ENCODE peak calls at places on chromosomes 1 and 21, in ten cellular contexts. One of them, this sample, is unnamed.

GRCh38 chr1:201937624-201938212 is 8.6 kb downstream of the LMOD1 start:
- DNase-seq in HTR-8/SVneo: peak; percentile 67
- DNase-seq in NCI-H748 treated with DMSO at 0.1 percent for 48 hours: no peak
- DNase-seq in epithelial cell of esophagus: peak; percentile 61
- DNase-seq in amniotic stem cell: no peak
- DNase-seq in transverse colon: no peak
- DNase-seq in HAP-1: no peak
- DNase-seq in sigmoid colon: no peak
- DNase-seq in activated CD4-positive, CD25-positive, alpha-beta regulatory T cell treated with anti-CD3 and anti-CD28 coated beads, Interleukin-2, amount 50 U/mL, for 16 hours: no peak
- DNase-seq in ELF-1: no peak
- DNase-seq in this sample: no peak

GRCh38 chr1:112522621-112523020 is 13.9 kb downstream of the WNT2B start:
- DNase-seq in HTR-8/SVneo: peak; percentile 83
- DNase-seq in NCI-H748 treated with DMSO at 0.1 percent for 48 hours: no peak
- DNase-seq in epithelial cell of esophagus: peak; percentile 81
- DNase-seq in amniotic stem cell: peak; percentile 77
- DNase-seq in transverse colon: no peak
- DNase-seq in HAP-1: no peak
- DNase-seq in sigmoid colon: no peak
- DNase-seq in activated CD4-positive, CD25-positive, alpha-beta regulatory T cell treated with anti-CD3 and anti-CD28 coated beads, Interleukin-2, amount 50 U/mL, for 16 hours: no peak
- DNase-seq in ELF-1: peak; percentile 67
- DNase-seq in this sample: no peak

GRCh38 chr1:98103617-98104284 is 182.9 kb upstream of the DPYD start:
- DNase-seq in HTR-8/SVneo: no peak
- DNase-seq in NCI-H748 treated with DMSO at 0.1 percent for 48 hours: no peak
- DNase-seq in epithelial cell of esophagus: peak; percentile 2
- DNase-seq in amniotic stem cell: no peak
- DNase-seq in transverse colon: no peak
- DNase-seq in HAP-1: no peak
- DNase-seq in sigmoid colon: no peak
- DNase-seq in activated CD4-positive, CD25-positive, alpha-beta regulatory T cell treated with anti-CD3 and anti-CD28 coated beads, Interleukin-2, amount 50 U/mL, for 16 hours: no peak
- DNase-seq in ELF-1: no peak
- DNase-seq in this sample: no peak

GRCh38 chr1:169106921-169107672 is 607 bp downstream of the ATP1B1 start:
- DNase-seq in HTR-8/SVneo: no peak
- DNase-seq in NCI-H748 treated with DMSO at 0.1 percent for 48 hours: no peak
- DNase-seq in epithelial cell of esophagus: no peak
- DNase-seq in amniotic stem cell: no peak
- DNase-seq in transverse colon: peak; percentile 32
- DNase-seq in HAP-1: peak; percentile 21
- DNase-seq in sigmoid colon: no peak
- DNase-seq in activated CD4-positive, CD25-positive, alpha-beta regulatory T cell treated with anti-CD3 and anti-CD28 coated beads, Interleukin-2, amount 50 U/mL, for 16 hours: no peak
- DNase-seq in ELF-1: no peak
- DNase-seq in this sample: no peak

GRCh38 chr1:184558691-184559090 is 171.9 kb downstream of the C1orf21 start:
- DNase-seq in HTR-8/SVneo: no peak
- DNase-seq in NCI-H748 treated with DMSO at 0.1 percent for 48 hours: no peak
- DNase-seq in epithelial cell of esophagus: peak; percentile 93
- DNase-seq in amniotic stem cell: no peak
- DNase-seq in transverse colon: no peak
- DNase-seq in HAP-1: no peak
- DNase-seq in sigmoid colon: no peak
- DNase-seq in activated CD4-positive, CD25-positive, alpha-beta regulatory T cell treated with anti-CD3 and anti-CD28 coated beads, Interleukin-2, amount 50 U/mL, for 16 hours: no peak
- DNase-seq in ELF-1: no peak
- DNase-seq in this sample: no peak

GRCh38 chr1:87093286-87093685 is 178.9 kb downstream of the HS2ST1 start:
- DNase-seq in HTR-8/SVneo: no peak
- DNase-seq in NCI-H748 treated with DMSO at 0.1 percent for 48 hours: no peak
- DNase-seq in epithelial cell of esophagus: peak; percentile 82
- DNase-seq in amniotic stem cell: peak; percentile 23
- DNase-seq in transverse colon: no peak
- DNase-seq in HAP-1: no peak
- DNase-seq in sigmoid colon: no peak
- DNase-seq in activated CD4-positive, CD25-positive, alpha-beta regulatory T cell treated with anti-CD3 and anti-CD28 coated beads, Interleukin-2, amount 50 U/mL, for 16 hours: no peak
- DNase-seq in ELF-1: no peak
- DNase-seq in this sample: no peak

GRCh38 chr1:201954263-201955008 is 867 bp upstream of the TIMM17A start:
- DNase-seq in HTR-8/SVneo: no peak
- DNase-seq in NCI-H748 treated with DMSO at 0.1 percent for 48 hours: no peak
- DNase-seq in epithelial cell of esophagus: no peak
- DNase-seq in amniotic stem cell: no peak
- DNase-seq in transverse colon: no peak
- DNase-seq in HAP-1: no peak
- DNase-seq in sigmoid colon: no peak
- DNase-seq in activated CD4-positive, CD25-positive, alpha-beta regulatory T cell treated with anti-CD3 and anti-CD28 coated beads, Interleukin-2, amount 50 U/mL, for 16 hours: no peak
- DNase-seq in ELF-1: peak; percentile 24
- DNase-seq in this sample: no peak

GRCh38 chr1:114668784-114669561 is 876 bp downstream of the DENND2C start:
- DNase-seq in HTR-8/SVneo: no peak
- DNase-seq in NCI-H748 treated with DMSO at 0.1 percent for 48 hours: no peak
- DNase-seq in epithelial cell of esophagus: peak; percentile 85
- DNase-seq in amniotic stem cell: no peak
- DNase-seq in transverse colon: no peak
- DNase-seq in HAP-1: no peak
- DNase-seq in sigmoid colon: no peak
- DNase-seq in activated CD4-positive, CD25-positive, alpha-beta regulatory T cell treated with anti-CD3 and anti-CD28 coated beads, Interleukin-2, amount 50 U/mL, for 16 hours: no peak
- DNase-seq in ELF-1: no peak
- DNase-seq in this sample: no peak

GRCh38 chr1:172628416-172628815 is 30.5 kb upstream of the FASLG start:
- DNase-seq in HTR-8/SVneo: no peak
- DNase-seq in NCI-H748 treated with DMSO at 0.1 percent for 48 hours: no peak
- DNase-seq in epithelial cell of esophagus: no peak
- DNase-seq in amniotic stem cell: no peak
- DNase-seq in transverse colon: no peak
- DNase-seq in HAP-1: no peak
- DNase-seq in sigmoid colon: no peak
- DNase-seq in activated CD4-positive, CD25-positive, alpha-beta regulatory T cell treated with anti-CD3 and anti-CD28 coated beads, Interleukin-2, amount 50 U/mL, for 16 hours: no peak
- DNase-seq in ELF-1: no peak
- DNase-seq in this sample: no peak

GRCh38 chr1:233138794-233139544 is 156.6 kb downstream of the PCNX2 start:
- DNase-seq in HTR-8/SVneo: no peak
- DNase-seq in NCI-H748 treated with DMSO at 0.1 percent for 48 hours: no peak
- DNase-seq in epithelial cell of esophagus: peak; percentile 24
- DNase-seq in amniotic stem cell: no peak
- DNase-seq in transverse colon: no peak
- DNase-seq in HAP-1: no peak
- DNase-seq in sigmoid colon: no peak
- DNase-seq in activated CD4-positive, CD25-positive, alpha-beta regulatory T cell treated with anti-CD3 and anti-CD28 coated beads, Interleukin-2, amount 50 U/mL, for 16 hours: no peak
- DNase-seq in ELF-1: no peak
- DNase-seq in this sample: no peak

GRCh38 chr1:202571719-202572339 is 138.4 kb downstream of the SYT2 start:
- DNase-seq in HTR-8/SVneo: no peak
- DNase-seq in NCI-H748 treated with DMSO at 0.1 percent for 48 hours: peak; percentile 9
- DNase-seq in epithelial cell of esophagus: peak; percentile 56
- DNase-seq in amniotic stem cell: peak; percentile 38
- DNase-seq in transverse colon: no peak
- DNase-seq in HAP-1: peak; percentile 45
- DNase-seq in sigmoid colon: no peak
- DNase-seq in activated CD4-positive, CD25-positive, alpha-beta regulatory T cell treated with anti-CD3 and anti-CD28 coated beads, Interleukin-2, amount 50 U/mL, for 16 hours: no peak
- DNase-seq in ELF-1: peak; percentile 50
- DNase-seq in this sample: no peak

GRCh38 chr1:112995890-112996289 is 39.9 kb upstream of the SLC16A1 start:
- DNase-seq in HTR-8/SVneo: no peak
- DNase-seq in NCI-H748 treated with DMSO at 0.1 percent for 48 hours: no peak
- DNase-seq in epithelial cell of esophagus: peak; percentile 76
- DNase-seq in amniotic stem cell: no peak
- DNase-seq in transverse colon: no peak
- DNase-seq in HAP-1: no peak
- DNase-seq in sigmoid colon: no peak
- DNase-seq in activated CD4-positive, CD25-positive, alpha-beta regulatory T cell treated with anti-CD3 and anti-CD28 coated beads, Interleukin-2, amount 50 U/mL, for 16 hours: no peak
- DNase-seq in ELF-1: no peak
- DNase-seq in this sample: no peak

GRCh38 chr1:218751208-218751948 is 406.2 kb downstream of the TGFB2 start:
- DNase-seq in HTR-8/SVneo: no peak
- DNase-seq in NCI-H748 treated with DMSO at 0.1 percent for 48 hours: no peak
- DNase-seq in epithelial cell of esophagus: peak; percentile 68
- DNase-seq in amniotic stem cell: no peak
- DNase-seq in transverse colon: no peak
- DNase-seq in HAP-1: no peak
- DNase-seq in sigmoid colon: no peak
- DNase-seq in activated CD4-positive, CD25-positive, alpha-beta regulatory T cell treated with anti-CD3 and anti-CD28 coated beads, Interleukin-2, amount 50 U/mL, for 16 hours: no peak
- DNase-seq in ELF-1: peak; percentile 5
- DNase-seq in this sample: peak; percentile 59

GRCh38 chr21:16418211-16418610 is 688.4 kb downstream of the USP25 start:
- DNase-seq in HTR-8/SVneo: no peak
- DNase-seq in NCI-H748 treated with DMSO at 0.1 percent for 48 hours: no peak
- DNase-seq in epithelial cell of esophagus: no peak
- DNase-seq in amniotic stem cell: no peak
- DNase-seq in transverse colon: no peak
- DNase-seq in HAP-1: no peak
- DNase-seq in sigmoid colon: no peak
- DNase-seq in activated CD4-positive, CD25-positive, alpha-beta regulatory T cell treated with anti-CD3 and anti-CD28 coated beads, Interleukin-2, amount 50 U/mL, for 16 hours: no peak
- DNase-seq in ELF-1: no peak
- DNase-seq in this sample: no peak

GRCh38 chr1:186828612-186829542 is at the start of gene PLA2G4A:
- DNase-seq in HTR-8/SVneo: peak; percentile 10
- DNase-seq in NCI-H748 treated with DMSO at 0.1 percent for 48 hours: no peak
- DNase-seq in epithelial cell of esophagus: peak; percentile 84
- DNase-seq in amniotic stem cell: peak; percentile 31
- DNase-seq in transverse colon: peak; percentile 51
- DNase-seq in HAP-1: peak; percentile 79
- DNase-seq in sigmoid colon: peak; percentile 70
- DNase-seq in activated CD4-positive, CD25-positive, alpha-beta regulatory T cell treated with anti-CD3 and anti-CD28 coated beads, Interleukin-2, amount 50 U/mL, for 16 hours: no peak
- DNase-seq in ELF-1: peak; percentile 19
- DNase-seq in this sample: no peak